ENCODE peak calls at places on chromosomes 3 and 15, in nine cellular contexts. One of them, this sample, is unnamed.

GRCh38 chr15:61994216-61994615 is 66.0 kb downstream of the VPS13C start:
- DNase-seq in neural progenitor cell: no peak
- DNase-seq in mammary epithelial cell: peak; percentile 60
- DNase-seq in cardiac septum: no peak
- DNase-seq in activated gamma-delta T cell treated with Interleukin-2 at 50 U/mL for 16 hours: no peak
- DNase-seq in fibroblast of the aortic adventitia: peak; percentile 91
- DNase-seq in activated naive CD4-positive, alpha-beta T cell: no peak
- DNase-seq in effector memory CD8-positive, alpha-beta T cell: no peak
- DNase-seq in suprapubic skin: no peak
- DNase-seq in this sample: no peak

GRCh38 chr15:88742161-88742560 is 61.1 kb upstream of the ACAN start:
- DNase-seq in suprapubic skin: no peak
- DNase-seq in effector memory CD8-positive, alpha-beta T cell: no peak
- DNase-seq in neural progenitor cell: no peak
- DNase-seq in activated gamma-delta T cell treated with Interleukin-2 at 50 U/mL for 16 hours: no peak
- DNase-seq in mammary epithelial cell: no peak
- DNase-seq in activated naive CD4-positive, alpha-beta T cell: no peak
- DNase-seq in cardiac septum: no peak
- DNase-seq in fibroblast of the aortic adventitia: no peak
- DNase-seq in this sample: no peak

GRCh38 chr3:59940690-59941089 is 890.9 kb upstream of the CFAP20DC start:
- DNase-seq in suprapubic skin: no peak
- DNase-seq in cardiac septum: no peak
- DNase-seq in fibroblast of the aortic adventitia: no peak
- DNase-seq in activated naive CD4-positive, alpha-beta T cell: no peak
- DNase-seq in activated gamma-delta T cell treated with Interleukin-2 at 50 U/mL for 16 hours: no peak
- DNase-seq in mammary epithelial cell: no peak
- DNase-seq in neural progenitor cell: no peak
- DNase-seq in effector memory CD8-positive, alpha-beta T cell: no peak
- DNase-seq in this sample: no peak

GRCh38 chr15:74384566-74385441 is 17.4 kb upstream of the CYP11A1 start:
- DNase-seq in effector memory CD8-positive, alpha-beta T cell: no peak
- DNase-seq in activated naive CD4-positive, alpha-beta T cell: no peak
- DNase-seq in mammary epithelial cell: peak; percentile 96
- DNase-seq in activated gamma-delta T cell treated with Interleukin-2 at 50 U/mL for 16 hours: peak; percentile 55
- DNase-seq in cardiac septum: no peak
- DNase-seq in suprapubic skin: no peak
- DNase-seq in neural progenitor cell: no peak
- DNase-seq in fibroblast of the aortic adventitia: peak; percentile 40
- DNase-seq in this sample: peak; percentile 94

GRCh38 chr15:48796521-48796920 is 14.3 kb downstream of the CEP152 start:
- DNase-seq in suprapubic skin: no peak
- DNase-seq in effector memory CD8-positive, alpha-beta T cell: no peak
- DNase-seq in activated gamma-delta T cell treated with Interleukin-2 at 50 U/mL for 16 hours: no peak
- DNase-seq in mammary epithelial cell: no peak
- DNase-seq in cardiac septum: no peak
- DNase-seq in fibroblast of the aortic adventitia: peak; percentile 41
- DNase-seq in activated naive CD4-positive, alpha-beta T cell: no peak
- DNase-seq in neural progenitor cell: no peak
- DNase-seq in this sample: no peak

GRCh38 chr15:63021031-63021430 is 21.5 kb upstream of the TPM1 start:
- DNase-seq in suprapubic skin: no peak
- DNase-seq in mammary epithelial cell: peak; percentile 36
- DNase-seq in activated gamma-delta T cell treated with Interleukin-2 at 50 U/mL for 16 hours: no peak
- DNase-seq in cardiac septum: no peak
- DNase-seq in neural progenitor cell: no peak
- DNase-seq in fibroblast of the aortic adventitia: no peak
- DNase-seq in activated naive CD4-positive, alpha-beta T cell: no peak
- DNase-seq in effector memory CD8-positive, alpha-beta T cell: no peak
- DNase-seq in this sample: no peak

GRCh38 chr3:45509768-45510129 is 84.8 kb upstream of the LIMD1 start:
- DNase-seq in neural progenitor cell: no peak
- DNase-seq in cardiac septum: no peak
- DNase-seq in activated naive CD4-positive, alpha-beta T cell: no peak
- DNase-seq in effector memory CD8-positive, alpha-beta T cell: no peak
- DNase-seq in mammary epithelial cell: no peak
- DNase-seq in fibroblast of the aortic adventitia: no peak
- DNase-seq in activated gamma-delta T cell treated with Interleukin-2 at 50 U/mL for 16 hours: no peak
- DNase-seq in suprapubic skin: no peak
- DNase-seq in this sample: peak; percentile 13

GRCh38 chr3:127161973-127162579 is 30.9 kb upstream of the PRR23E start:
- DNase-seq in fibroblast of the aortic adventitia: no peak
- DNase-seq in neural progenitor cell: no peak
- DNase-seq in cardiac septum: no peak
- DNase-seq in suprapubic skin: no peak
- DNase-seq in mammary epithelial cell: no peak
- DNase-seq in activated naive CD4-positive, alpha-beta T cell: no peak
- DNase-seq in effector memory CD8-positive, alpha-beta T cell: no peak
- DNase-seq in activated gamma-delta T cell treated with Interleukin-2 at 50 U/mL for 16 hours: no peak
- DNase-seq in this sample: no peak

GRCh38 chr3:99859855-99860254 is 42.2 kb downstream of the CMSS1 start:
- DNase-seq in activated naive CD4-positive, alpha-beta T cell: no peak
- DNase-seq in mammary epithelial cell: peak; percentile 75
- DNase-seq in activated gamma-delta T cell treated with Interleukin-2 at 50 U/mL for 16 hours: no peak
- DNase-seq in cardiac septum: no peak
- DNase-seq in suprapubic skin: no peak
- DNase-seq in effector memory CD8-positive, alpha-beta T cell: no peak
- DNase-seq in fibroblast of the aortic adventitia: peak; percentile 96
- DNase-seq in neural progenitor cell: no peak
- DNase-seq in this sample: peak; percentile 32

GRCh38 chr15:98952381-98952803 is 55.2 kb downstream of the PGPEP1L start:
- DNase-seq in mammary epithelial cell: no peak
- DNase-seq in activated naive CD4-positive, alpha-beta T cell: no peak
- DNase-seq in fibroblast of the aortic adventitia: no peak
- DNase-seq in effector memory CD8-positive, alpha-beta T cell: no peak
- DNase-seq in suprapubic skin: peak; percentile 30
- DNase-seq in activated gamma-delta T cell treated with Interleukin-2 at 50 U/mL for 16 hours: no peak
- DNase-seq in neural progenitor cell: no peak
- DNase-seq in cardiac septum: no peak
- DNase-seq in this sample: no peak

GRCh38 chr3:166785851-166786250 is 594.2 kb downstream of the ZBBX start:
- DNase-seq in activated gamma-delta T cell treated with Interleukin-2 at 50 U/mL for 16 hours: no peak
- DNase-seq in activated naive CD4-positive, alpha-beta T cell: no peak
- DNase-seq in cardiac septum: no peak
- DNase-seq in fibroblast of the aortic adventitia: no peak
- DNase-seq in suprapubic skin: no peak
- DNase-seq in neural progenitor cell: no peak
- DNase-seq in mammary epithelial cell: no peak
- DNase-seq in effector memory CD8-positive, alpha-beta T cell: no peak
- DNase-seq in this sample: no peak

GRCh38 chr3:42961633-42962032 is 17.5 kb upstream of the GASK1A start:
- DNase-seq in fibroblast of the aortic adventitia: peak; percentile 80
- DNase-seq in activated gamma-delta T cell treated with Interleukin-2 at 50 U/mL for 16 hours: no peak
- DNase-seq in effector memory CD8-positive, alpha-beta T cell: peak; percentile 7
- DNase-seq in activated naive CD4-positive, alpha-beta T cell: no peak
- DNase-seq in mammary epithelial cell: peak; percentile 37
- DNase-seq in neural progenitor cell: peak; percentile 76
- DNase-seq in suprapubic skin: no peak
- DNase-seq in cardiac septum: no peak
- DNase-seq in this sample: peak; percentile 29

GRCh38 chr3:120642368-120642948 is 39.6 kb downstream of the HGD start:
- DNase-seq in neural progenitor cell: no peak
- DNase-seq in activated naive CD4-positive, alpha-beta T cell: no peak
- DNase-seq in fibroblast of the aortic adventitia: peak; percentile 52
- DNase-seq in suprapubic skin: no peak
- DNase-seq in effector memory CD8-positive, alpha-beta T cell: no peak
- DNase-seq in cardiac septum: no peak
- DNase-seq in mammary epithelial cell: no peak
- DNase-seq in activated gamma-delta T cell treated with Interleukin-2 at 50 U/mL for 16 hours: no peak
- DNase-seq in this sample: peak; percentile 77

GRCh38 chr15:39869858-39870515 is 50.1 kb downstream of the GPR176 start:
- DNase-seq in neural progenitor cell: no peak
- DNase-seq in effector memory CD8-positive, alpha-beta T cell: no peak
- DNase-seq in fibroblast of the aortic adventitia: peak; percentile 64
- DNase-seq in mammary epithelial cell: no peak
- DNase-seq in suprapubic skin: no peak
- DNase-seq in cardiac septum: no peak
- DNase-seq in activated naive CD4-positive, alpha-beta T cell: no peak
- DNase-seq in activated gamma-delta T cell treated with Interleukin-2 at 50 U/mL for 16 hours: no peak
- DNase-seq in this sample: no peak

GRCh38 chr15:77564933-77565332 is 67.8 kb downstream of the LINGO1 start:
- DNase-seq in activated gamma-delta T cell treated with Interleukin-2 at 50 U/mL for 16 hours: no peak
- DNase-seq in suprapubic skin: no peak
- DNase-seq in fibroblast of the aortic adventitia: no peak
- DNase-seq in activated naive CD4-positive, alpha-beta T cell: no peak
- DNase-seq in cardiac septum: no peak
- DNase-seq in effector memory CD8-positive, alpha-beta T cell: no peak
- DNase-seq in neural progenitor cell: no peak
- DNase-seq in mammary epithelial cell: no peak
- DNase-seq in this sample: no peak

GRCh38 chr3:13549513-13550256 is 760 bp downstream of the FBLN2 start:
- DNase-seq in effector memory CD8-positive, alpha-beta T cell: no peak
- DNase-seq in neural progenitor cell: no peak
- DNase-seq in suprapubic skin: no peak
- DNase-seq in cardiac septum: no peak
- DNase-seq in mammary epithelial cell: no peak
- DNase-seq in activated naive CD4-positive, alpha-beta T cell: no peak
- DNase-seq in activated gamma-delta T cell treated with Interleukin-2 at 50 U/mL for 16 hours: peak; percentile 62
- DNase-seq in fibroblast of the aortic adventitia: no peak
- DNase-seq in this sample: no peak

GRCh38 chr3:112746675-112747276 is 99.9 kb downstream of the CD200R1L start:
- DNase-seq in cardiac septum: no peak
- DNase-seq in suprapubic skin: no peak
- DNase-seq in effector memory CD8-positive, alpha-beta T cell: no peak
- DNase-seq in mammary epithelial cell: peak; percentile 30
- DNase-seq in neural progenitor cell: no peak
- DNase-seq in fibroblast of the aortic adventitia: peak; percentile 93
- DNase-seq in activated gamma-delta T cell treated with Interleukin-2 at 50 U/mL for 16 hours: no peak
- DNase-seq in activated naive CD4-positive, alpha-beta T cell: no peak
- DNase-seq in this sample: peak; percentile 30

GRCh38 chr15:48693474-48693873 is 48.0 kb upstream of the FBN1 start:
- DNase-seq in activated gamma-delta T cell treated with Interleukin-2 at 50 U/mL for 16 hours: no peak
- DNase-seq in suprapubic skin: no peak
- DNase-seq in effector memory CD8-positive, alpha-beta T cell: no peak
- DNase-seq in mammary epithelial cell: no peak
- DNase-seq in cardiac septum: no peak
- DNase-seq in fibroblast of the aortic adventitia: peak; percentile 78
- DNase-seq in neural progenitor cell: no peak
- DNase-seq in activated naive CD4-positive, alpha-beta T cell: no peak
- DNase-seq in this sample: no peak

GRCh38 chr15:27250223-27250622 is 279.2 kb downstream of the GABRG3 start:
- DNase-seq in suprapubic skin: no peak
- DNase-seq in activated naive CD4-positive, alpha-beta T cell: no peak
- DNase-seq in cardiac septum: no peak
- DNase-seq in activated gamma-delta T cell treated with Interleukin-2 at 50 U/mL for 16 hours: no peak
- DNase-seq in neural progenitor cell: no peak
- DNase-seq in mammary epithelial cell: no peak
- DNase-seq in fibroblast of the aortic adventitia: no peak
- DNase-seq in effector memory CD8-positive, alpha-beta T cell: no peak
- DNase-seq in this sample: no peak

GRCh38 chr3:13537926-13538325 is 11.0 kb upstream of the FBLN2 start:
- DNase-seq in mammary epithelial cell: peak; percentile 73
- DNase-seq in fibroblast of the aortic adventitia: peak; percentile 99
- DNase-seq in cardiac septum: no peak
- DNase-seq in activated naive CD4-positive, alpha-beta T cell: no peak
- DNase-seq in suprapubic skin: peak; percentile 78
- DNase-seq in activated gamma-delta T cell treated with Interleukin-2 at 50 U/mL for 16 hours: no peak
- DNase-seq in effector memory CD8-positive, alpha-beta T cell: no peak
- DNase-seq in neural progenitor cell: no peak
- DNase-seq in this sample: peak; percentile 91

GRCh38 chr3:189308594-189308993 is 136.8 kb downstream of the TPRG1 start:
- DNase-seq in fibroblast of the aortic adventitia: no peak
- DNase-seq in mammary epithelial cell: no peak
- DNase-seq in neural progenitor cell: no peak
- DNase-seq in activated gamma-delta T cell treated with Interleukin-2 at 50 U/mL for 16 hours: no peak
- DNase-seq in cardiac septum: no peak
- DNase-seq in suprapubic skin: no peak
- DNase-seq in activated naive CD4-positive, alpha-beta T cell: no peak
- DNase-seq in effector memory CD8-positive, alpha-beta T cell: no peak
- DNase-seq in this sample: no peak

GRCh38 chr15:74889390-74889881 is 406 bp upstream of the MPI start:
- DNase-seq in effector memory CD8-positive, alpha-beta T cell: no peak
- DNase-seq in neural progenitor cell: peak; percentile 51
- DNase-seq in suprapubic skin: no peak
- DNase-seq in mammary epithelial cell: no peak
- DNase-seq in activated naive CD4-positive, alpha-beta T cell: no peak
- DNase-seq in activated gamma-delta T cell treated with Interleukin-2 at 50 U/mL for 16 hours: no peak
- DNase-seq in cardiac septum: no peak
- DNase-seq in fibroblast of the aortic adventitia: peak; percentile 37
- DNase-seq in this sample: no peak

GRCh38 chr3:46947981-46948791 is 28.4 kb downstream of the CCDC12 start:
- DNase-seq in neural progenitor cell: no peak
- DNase-seq in activated naive CD4-positive, alpha-beta T cell: no peak
- DNase-seq in suprapubic skin: no peak
- DNase-seq in mammary epithelial cell: peak; percentile 61
- DNase-seq in activated gamma-delta T cell treated with Interleukin-2 at 50 U/mL for 16 hours: peak; percentile 80
- DNase-seq in fibroblast of the aortic adventitia: peak; percentile 61
- DNase-seq in effector memory CD8-positive, alpha-beta T cell: peak; percentile 79
- DNase-seq in cardiac septum: peak; percentile 85
- DNase-seq in this sample: peak; percentile 66

GRCh38 chr15:95763426-95763825 is 567.1 kb upstream of the NR2F2 start:
- DNase-seq in neural progenitor cell: no peak
- DNase-seq in mammary epithelial cell: no peak
- DNase-seq in suprapubic skin: no peak
- DNase-seq in fibroblast of the aortic adventitia: no peak
- DNase-seq in cardiac septum: no peak
- DNase-seq in activated gamma-delta T cell treated with Interleukin-2 at 50 U/mL for 16 hours: no peak
- DNase-seq in activated naive CD4-positive, alpha-beta T cell: no peak
- DNase-seq in effector memory CD8-positive, alpha-beta T cell: no peak
- DNase-seq in this sample: no peak

GRCh38 chr15:62149729-62150128 is 15.4 kb downstream of the C2CD4B start:
- DNase-seq in cardiac septum: no peak
- DNase-seq in activated naive CD4-positive, alpha-beta T cell: no peak
- DNase-seq in effector memory CD8-positive, alpha-beta T cell: no peak
- DNase-seq in activated gamma-delta T cell treated with Interleukin-2 at 50 U/mL for 16 hours: no peak
- DNase-seq in mammary epithelial cell: no peak
- DNase-seq in fibroblast of the aortic adventitia: no peak
- DNase-seq in neural progenitor cell: no peak
- DNase-seq in suprapubic skin: no peak
- DNase-seq in this sample: no peak

GRCh38 chr3:185153170-185153733 is 392 bp upstream of the C3orf70 start:
- DNase-seq in fibroblast of the aortic adventitia: no peak
- DNase-seq in activated gamma-delta T cell treated with Interleukin-2 at 50 U/mL for 16 hours: no peak
- DNase-seq in cardiac septum: no peak
- DNase-seq in neural progenitor cell: peak; percentile 61
- DNase-seq in suprapubic skin: peak; percentile 65
- DNase-seq in activated naive CD4-positive, alpha-beta T cell: no peak
- DNase-seq in effector memory CD8-positive, alpha-beta T cell: no peak
- DNase-seq in mammary epithelial cell: no peak
- DNase-seq in this sample: peak; percentile 52

GRCh38 chr15:88098317-88098716 is 158.2 kb downstream of the NTRK3 start:
- DNase-seq in cardiac septum: no peak
- DNase-seq in activated naive CD4-positive, alpha-beta T cell: no peak
- DNase-seq in fibroblast of the aortic adventitia: no peak
- DNase-seq in effector memory CD8-positive, alpha-beta T cell: no peak
- DNase-seq in suprapubic skin: no peak
- DNase-seq in neural progenitor cell: no peak
- DNase-seq in mammary epithelial cell: no peak
- DNase-seq in activated gamma-delta T cell treated with Interleukin-2 at 50 U/mL for 16 hours: no peak
- DNase-seq in this sample: no peak

GRCh38 chr3:50587373-50587772 is 18.1 kb downstream of the HEMK1 start:
- DNase-seq in effector memory CD8-positive, alpha-beta T cell: no peak
- DNase-seq in activated naive CD4-positive, alpha-beta T cell: no peak
- DNase-seq in neural progenitor cell: no peak
- DNase-seq in fibroblast of the aortic adventitia: peak; percentile 45
- DNase-seq in cardiac septum: no peak
- DNase-seq in mammary epithelial cell: no peak
- DNase-seq in suprapubic skin: no peak
- DNase-seq in activated gamma-delta T cell treated with Interleukin-2 at 50 U/mL for 16 hours: no peak
- DNase-seq in this sample: no peak

GRCh38 chr15:46365612-46366011 is 730.8 kb downstream of the SQOR start:
- DNase-seq in fibroblast of the aortic adventitia: no peak
- DNase-seq in activated gamma-delta T cell treated with Interleukin-2 at 50 U/mL for 16 hours: no peak
- DNase-seq in activated naive CD4-positive, alpha-beta T cell: no peak
- DNase-seq in mammary epithelial cell: no peak
- DNase-seq in effector memory CD8-positive, alpha-beta T cell: no peak
- DNase-seq in neural progenitor cell: no peak
- DNase-seq in cardiac septum: no peak
- DNase-seq in suprapubic skin: no peak
- DNase-seq in this sample: peak; percentile 4

This sample was measured in Daoy.